ENCODE peak calls at places on chromosomes 13 and 19, in ten cellular contexts. One of them, this sample, is unnamed.

GRCh38 chr13:38866649-38867048 is 124.0 kb downstream of the STOML3 start:
- DNase-seq in fibroblast of mammary gland: peak; percentile 11
- DNase-seq in adrenal gland: no peak
- DNase-seq in epithelial cell of esophagus: peak; percentile 45
- DNase-seq in left ventricle myocardium inferior: no peak
- DNase-seq in hepatocyte: no peak
- DNase-seq in body of pancreas: no peak
- DNase-seq in AG09309: no peak
- DNase-seq in GM13977: no peak
- DNase-seq in neural crest cell: no peak
- DNase-seq in this sample: peak; percentile 13

GRCh38 chr13:47298506-47298905 is 401.7 kb upstream of the HTR2A start:
- DNase-seq in GM13977: no peak
- DNase-seq in hepatocyte: no peak
- DNase-seq in body of pancreas: no peak
- DNase-seq in epithelial cell of esophagus: no peak
- DNase-seq in AG09309: no peak
- DNase-seq in adrenal gland: no peak
- DNase-seq in fibroblast of mammary gland: peak; percentile 68
- DNase-seq in neural crest cell: no peak
- DNase-seq in left ventricle myocardium inferior: no peak
- DNase-seq in this sample: no peak

GRCh38 chr19:53977991-53978731 is 13.3 kb upstream of the CACNG6 start:
- DNase-seq in adrenal gland: peak; percentile 62
- DNase-seq in AG09309: peak; percentile 32
- DNase-seq in hepatocyte: peak; percentile 85
- DNase-seq in epithelial cell of esophagus: peak; percentile 40
- DNase-seq in left ventricle myocardium inferior: peak; percentile 50
- DNase-seq in neural crest cell: peak; percentile 70
- DNase-seq in fibroblast of mammary gland: peak; percentile 80
- DNase-seq in body of pancreas: peak; percentile 49
- DNase-seq in GM13977: no peak
- DNase-seq in this sample: no peak

GRCh38 chr13:105334211-105334610 is 1201.3 kb downstream of the EFNB2 start:
- DNase-seq in GM13977: no peak
- DNase-seq in AG09309: peak; percentile 43
- DNase-seq in adrenal gland: no peak
- DNase-seq in epithelial cell of esophagus: no peak
- DNase-seq in neural crest cell: no peak
- DNase-seq in body of pancreas: no peak
- DNase-seq in hepatocyte: no peak
- DNase-seq in left ventricle myocardium inferior: no peak
- DNase-seq in fibroblast of mammary gland: no peak
- DNase-seq in this sample: no peak

GRCh38 chr13:49113526-49114286 is 106.4 kb upstream of the MLNR start:
- DNase-seq in GM13977: no peak
- DNase-seq in epithelial cell of esophagus: peak; percentile 62
- DNase-seq in adrenal gland: no peak
- DNase-seq in AG09309: peak; percentile 21
- DNase-seq in neural crest cell: no peak
- DNase-seq in hepatocyte: no peak
- DNase-seq in body of pancreas: no peak
- DNase-seq in left ventricle myocardium inferior: no peak
- DNase-seq in fibroblast of mammary gland: peak; percentile 78
- DNase-seq in this sample: peak; percentile 50

GRCh38 chr13:83024955-83025594 is 857.2 kb downstream of the SLITRK1 start:
- DNase-seq in hepatocyte: peak; percentile 4
- DNase-seq in fibroblast of mammary gland: no peak
- DNase-seq in body of pancreas: no peak
- DNase-seq in neural crest cell: no peak
- DNase-seq in epithelial cell of esophagus: no peak
- DNase-seq in left ventricle myocardium inferior: no peak
- DNase-seq in AG09309: no peak
- DNase-seq in GM13977: no peak
- DNase-seq in adrenal gland: no peak
- DNase-seq in this sample: no peak

GRCh38 chr13:52804202-52804641 is 44.2 kb downstream of the PCDH8 start:
- DNase-seq in GM13977: no peak
- DNase-seq in hepatocyte: no peak
- DNase-seq in epithelial cell of esophagus: no peak
- DNase-seq in left ventricle myocardium inferior: no peak
- DNase-seq in neural crest cell: no peak
- DNase-seq in adrenal gland: no peak
- DNase-seq in AG09309: no peak
- DNase-seq in fibroblast of mammary gland: no peak
- DNase-seq in body of pancreas: no peak
- DNase-seq in this sample: no peak

GRCh38 chr13:32209670-32210069 is 105.5 kb downstream of the ZAR1L start:
- DNase-seq in epithelial cell of esophagus: no peak
- DNase-seq in body of pancreas: no peak
- DNase-seq in AG09309: no peak
- DNase-seq in fibroblast of mammary gland: peak; percentile 30
- DNase-seq in adrenal gland: no peak
- DNase-seq in hepatocyte: no peak
- DNase-seq in left ventricle myocardium inferior: no peak
- DNase-seq in neural crest cell: no peak
- DNase-seq in GM13977: no peak
- DNase-seq in this sample: no peak

GRCh38 chr19:2113436-2114211 is 16.9 kb downstream of the IZUMO4 start:
- DNase-seq in fibroblast of mammary gland: peak; percentile 67
- DNase-seq in hepatocyte: no peak
- DNase-seq in epithelial cell of esophagus: peak; percentile 64
- DNase-seq in neural crest cell: no peak
- DNase-seq in GM13977: no peak
- DNase-seq in AG09309: no peak
- DNase-seq in left ventricle myocardium inferior: no peak
- DNase-seq in adrenal gland: no peak
- DNase-seq in body of pancreas: no peak
- DNase-seq in this sample: peak; percentile 78

GRCh38 chr19:54190942-54191670 is at the start of gene TSEN34:
- DNase-seq in left ventricle myocardium inferior: peak; percentile 88
- DNase-seq in neural crest cell: peak; percentile 83
- DNase-seq in hepatocyte: peak; percentile 97
- DNase-seq in GM13977: peak; percentile 86
- DNase-seq in AG09309: no peak
- DNase-seq in body of pancreas: peak; percentile 92
- DNase-seq in fibroblast of mammary gland: peak; percentile 70
- DNase-seq in epithelial cell of esophagus: peak; percentile 86
- DNase-seq in adrenal gland: peak; percentile 77
- DNase-seq in this sample: peak; percentile 87

GRCh38 chr19:48861313-48861712 is 7.1 kb downstream of the PLEKHA4 start:
- DNase-seq in adrenal gland: no peak
- DNase-seq in left ventricle myocardium inferior: no peak
- DNase-seq in GM13977: no peak
- DNase-seq in body of pancreas: no peak
- DNase-seq in hepatocyte: no peak
- DNase-seq in epithelial cell of esophagus: no peak
- DNase-seq in AG09309: no peak
- DNase-seq in neural crest cell: no peak
- DNase-seq in fibroblast of mammary gland: no peak
- DNase-seq in this sample: no peak

GRCh38 chr13:95083758-95084157 is 217.5 kb downstream of the ABCC4 start:
- DNase-seq in adrenal gland: no peak
- DNase-seq in hepatocyte: no peak
- DNase-seq in epithelial cell of esophagus: peak; percentile 88
- DNase-seq in fibroblast of mammary gland: peak; percentile 92
- DNase-seq in neural crest cell: no peak
- DNase-seq in left ventricle myocardium inferior: no peak
- DNase-seq in AG09309: peak; percentile 18
- DNase-seq in body of pancreas: no peak
- DNase-seq in GM13977: no peak
- DNase-seq in this sample: peak; percentile 30

GRCh38 chr13:36778083-36778671 is 40.8 kb upstream of the RFXAP start:
- DNase-seq in fibroblast of mammary gland: peak; percentile 12
- DNase-seq in body of pancreas: no peak
- DNase-seq in epithelial cell of esophagus: peak; percentile 23
- DNase-seq in neural crest cell: no peak
- DNase-seq in left ventricle myocardium inferior: no peak
- DNase-seq in hepatocyte: peak; percentile 55
- DNase-seq in AG09309: peak; percentile 23
- DNase-seq in GM13977: no peak
- DNase-seq in adrenal gland: no peak
- DNase-seq in this sample: no peak

GRCh38 chr13:20704459-20705069 is 1.1 kb downstream of the IL17D start:
- DNase-seq in epithelial cell of esophagus: no peak
- DNase-seq in GM13977: no peak
- DNase-seq in left ventricle myocardium inferior: no peak
- DNase-seq in AG09309: no peak
- DNase-seq in adrenal gland: no peak
- DNase-seq in fibroblast of mammary gland: no peak
- DNase-seq in hepatocyte: no peak
- DNase-seq in neural crest cell: no peak
- DNase-seq in body of pancreas: no peak
- DNase-seq in this sample: no peak

DNA sequence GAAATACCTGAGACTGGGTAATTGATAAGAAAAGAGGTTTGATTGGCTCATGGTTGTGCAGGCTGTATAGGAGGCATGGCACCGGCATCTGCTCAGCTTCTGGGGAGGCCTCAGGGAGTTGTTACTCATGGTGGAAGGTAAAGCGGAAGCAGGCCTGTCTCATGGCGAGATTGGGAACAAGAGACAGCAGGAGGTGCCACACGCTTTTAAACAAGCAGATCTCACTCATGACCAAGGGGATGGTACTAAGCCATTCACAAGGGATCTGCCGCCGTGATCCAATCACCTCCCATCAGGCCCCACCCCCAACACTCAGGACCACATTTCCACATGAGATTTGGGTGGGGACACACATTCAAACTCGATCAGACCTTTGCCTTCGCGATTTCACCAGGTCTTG is 86.2 kb downstream of the ANKRD10 start:
- DNase-seq in AG09309: no peak
- DNase-seq in GM13977: no peak
- DNase-seq in epithelial cell of esophagus: no peak
- DNase-seq in adrenal gland: no peak
- DNase-seq in fibroblast of mammary gland: no peak
- DNase-seq in neural crest cell: no peak
- DNase-seq in body of pancreas: no peak
- DNase-seq in hepatocyte: no peak
- DNase-seq in left ventricle myocardium inferior: no peak
- DNase-seq in this sample: no peak
- TF ChIP-seq CTCF in AG09309: no peak
- TF ChIP-seq CTCF in GM13977: no peak
- TF ChIP-seq CTCF in epithelial cell of esophagus: no peak
- TF ChIP-seq CTCF in adrenal gland: no peak
- TF ChIP-seq CTCF in fibroblast of mammary gland: no peak
- TF ChIP-seq CTCF in neural crest cell: no peak
- TF ChIP-seq CTCF in body of pancreas: no peak
- TF ChIP-seq CTCF in hepatocyte: no peak
- TF ChIP-seq CTCF in left ventricle myocardium inferior: no peak
- TF ChIP-seq CTCF in this sample: no peak

GRCh38 chr19:46784262-46785053 is 3.9 kb downstream of the SLC1A5 start:
- DNase-seq in AG09309: peak; percentile 89
- DNase-seq in left ventricle myocardium inferior: peak; percentile 69
- DNase-seq in adrenal gland: peak; percentile 66
- DNase-seq in fibroblast of mammary gland: peak; percentile 86
- DNase-seq in epithelial cell of esophagus: peak; percentile 96
- DNase-seq in GM13977: peak; percentile 78
- DNase-seq in neural crest cell: peak; percentile 51
- DNase-seq in body of pancreas: peak; percentile 75
- DNase-seq in hepatocyte: peak; percentile 84
- DNase-seq in this sample: peak; percentile 98
- TF ChIP-seq CTCF in AG09309: peak; percentile 41
- TF ChIP-seq CTCF in left ventricle myocardium inferior: peak; percentile 20
- TF ChIP-seq CTCF in adrenal gland: no peak
- TF ChIP-seq CTCF in fibroblast of mammary gland: peak; percentile 33
- TF ChIP-seq CTCF in epithelial cell of esophagus: peak; percentile 36
- TF ChIP-seq CTCF in GM13977: peak; percentile 35
- TF ChIP-seq CTCF in neural crest cell: no peak
- TF ChIP-seq CTCF in body of pancreas: no peak
- TF ChIP-seq CTCF in hepatocyte: peak; percentile 35
- TF ChIP-seq CTCF in this sample: peak; percentile 29

DNA sequence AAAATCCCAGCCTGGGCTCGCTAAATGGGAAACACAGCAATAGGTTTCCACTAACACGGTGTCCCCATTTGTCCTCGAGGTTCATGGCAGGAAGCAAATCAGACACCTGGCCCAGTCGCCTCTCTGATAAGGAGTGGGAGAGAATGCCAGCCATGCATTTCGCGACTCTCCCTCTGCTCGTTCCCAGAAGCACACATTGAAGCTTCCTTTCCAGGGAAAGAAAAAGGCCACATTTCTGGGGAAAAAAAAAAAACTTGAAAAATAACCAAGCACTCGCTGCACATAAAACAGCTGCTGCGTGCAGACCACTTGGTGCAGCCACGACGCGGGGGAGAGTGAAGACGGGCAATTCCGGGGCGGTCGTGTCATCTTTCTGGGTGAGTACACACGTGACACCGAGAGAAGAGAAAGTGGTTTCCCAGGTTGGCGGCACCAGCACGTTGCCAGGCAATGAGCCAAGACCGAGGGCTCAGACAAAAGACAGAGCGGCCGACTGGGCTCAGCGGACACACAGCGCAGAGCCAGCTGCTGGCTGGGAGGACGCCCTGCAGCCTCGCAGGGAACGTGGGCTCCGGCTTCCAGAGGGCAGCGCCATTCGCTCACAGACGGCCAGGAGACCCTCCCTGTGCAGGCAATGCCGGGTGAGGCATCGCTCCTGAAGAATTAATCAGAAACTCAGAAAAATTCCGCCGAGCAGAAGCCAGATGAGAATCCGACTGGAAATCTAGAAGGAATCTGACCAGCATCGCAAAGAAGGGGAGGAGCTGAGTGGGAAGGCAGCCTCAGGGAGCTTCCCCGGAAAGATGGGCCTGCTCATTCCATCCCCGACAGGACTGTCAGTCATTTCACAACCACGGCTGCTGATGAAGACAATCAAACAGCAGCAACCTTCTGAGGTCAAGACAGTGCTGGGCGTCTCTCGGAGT is 83.2 kb upstream of the IRS2 start:
- DNase-seq in fibroblast of mammary gland: no peak
- DNase-seq in left ventricle myocardium inferior: peak; percentile 81
- DNase-seq in adrenal gland: peak; percentile 97
- DNase-seq in neural crest cell: no peak
- DNase-seq in epithelial cell of esophagus: peak; percentile 30
- DNase-seq in GM13977: no peak
- DNase-seq in hepatocyte: no peak
- DNase-seq in body of pancreas: peak; percentile 89
- DNase-seq in AG09309: peak; percentile 5
- DNase-seq in this sample: no peak
- TF ChIP-seq CTCF in fibroblast of mammary gland: no peak
- TF ChIP-seq CTCF in left ventricle myocardium inferior: peak; percentile 37
- TF ChIP-seq CTCF in adrenal gland: peak; percentile 29
- TF ChIP-seq CTCF in neural crest cell: no peak
- TF ChIP-seq CTCF in epithelial cell of esophagus: no peak
- TF ChIP-seq CTCF in GM13977: no peak
- TF ChIP-seq CTCF in hepatocyte: no peak
- TF ChIP-seq CTCF in body of pancreas: peak; percentile 55
- TF ChIP-seq CTCF in AG09309: peak; percentile 24
- TF ChIP-seq CTCF in this sample: no peak

DNA sequence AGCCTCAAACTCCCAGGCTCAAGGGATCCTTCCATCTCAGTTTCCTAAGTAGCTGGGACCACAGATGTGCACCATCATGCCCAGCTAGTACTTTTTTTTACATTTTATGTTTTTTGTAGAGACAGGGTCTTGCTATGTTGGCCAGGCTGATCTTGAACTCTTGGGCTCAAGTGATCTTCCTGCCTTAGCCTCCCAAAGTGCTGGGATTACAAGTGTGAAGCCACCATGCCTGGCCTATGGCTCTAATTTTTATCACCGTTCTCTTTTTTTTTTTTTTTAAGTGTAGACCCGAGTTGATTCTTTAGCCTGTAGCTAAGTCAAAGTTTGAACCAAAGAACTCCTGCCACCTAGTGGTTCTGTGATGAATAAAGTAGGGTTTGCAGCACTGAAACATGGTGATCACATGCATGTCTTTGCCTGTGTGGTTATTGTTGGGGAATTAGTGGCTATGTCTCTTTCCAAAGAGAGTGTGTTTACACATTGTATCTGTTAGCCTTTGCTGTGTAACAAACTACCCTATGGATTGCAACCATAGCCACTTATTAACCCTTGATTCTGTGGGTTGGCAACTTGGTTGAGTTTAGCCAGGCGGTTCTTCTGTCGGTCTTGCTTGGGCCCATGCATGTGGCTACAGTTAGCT is 11.6 kb downstream of the NFILZ start:
- DNase-seq in adrenal gland: no peak
- DNase-seq in epithelial cell of esophagus: peak; percentile 39
- DNase-seq in hepatocyte: peak; percentile 54
- DNase-seq in body of pancreas: peak; percentile 45
- DNase-seq in neural crest cell: peak; percentile 15
- DNase-seq in GM13977: peak; percentile 62
- DNase-seq in AG09309: no peak
- DNase-seq in left ventricle myocardium inferior: no peak
- DNase-seq in fibroblast of mammary gland: peak; percentile 64
- DNase-seq in this sample: peak; percentile 52
- TF ChIP-seq CTCF in adrenal gland: peak; percentile 36
- TF ChIP-seq CTCF in epithelial cell of esophagus: peak; percentile 8
- TF ChIP-seq CTCF in hepatocyte: peak; percentile 59
- TF ChIP-seq CTCF in body of pancreas: peak; percentile 55
- TF ChIP-seq CTCF in neural crest cell: peak; percentile 67
- TF ChIP-seq CTCF in GM13977: peak; percentile 54
- TF ChIP-seq CTCF in AG09309: peak; percentile 60
- TF ChIP-seq CTCF in left ventricle myocardium inferior: peak; percentile 58
- TF ChIP-seq CTCF in fibroblast of mammary gland: peak; percentile 56
- TF ChIP-seq CTCF in this sample: peak; percentile 35

This sample was measured in MCF 10A.